ENCODE peak calls at places on chromosomes 7 and 10, in four cellular contexts. One of them, this sample, is unnamed.

GRCh38 chr7:2208712-2209111 is 24.0 kb downstream of the MAD1L1 start:
- DNase-seq in fibroblast of mammary gland: no peak
- DNase-seq in AG20443: no peak
- DNase-seq in naive thymus-derived CD8-positive, alpha-beta T cell: no peak
- DNase-seq in this sample: no peak

GRCh38 chr10:92729886-92730285 is 40.1 kb downstream of the HHEX start:
- DNase-seq in fibroblast of mammary gland: no peak
- DNase-seq in AG20443: no peak
- DNase-seq in naive thymus-derived CD8-positive, alpha-beta T cell: no peak
- DNase-seq in this sample: no peak

GRCh38 chr7:136000288-136000913 is 23.2 kb upstream of the MTPN start:
- DNase-seq in fibroblast of mammary gland: no peak
- DNase-seq in AG20443: no peak
- DNase-seq in naive thymus-derived CD8-positive, alpha-beta T cell: no peak
- DNase-seq in this sample: peak

GRCh38 chr7:18675579-18675978 is 180.0 kb downstream of the HDAC9 start:
- DNase-seq in fibroblast of mammary gland: no peak
- DNase-seq in AG20443: no peak
- DNase-seq in naive thymus-derived CD8-positive, alpha-beta T cell: no peak
- DNase-seq in this sample: no peak

GRCh38 chr10:14904316-14904732 is 25.7 kb downstream of the SUV39H2 start:
- DNase-seq in fibroblast of mammary gland: peak
- DNase-seq in AG20443: peak
- DNase-seq in naive thymus-derived CD8-positive, alpha-beta T cell: peak
- DNase-seq in this sample: peak

GRCh38 chr7:129258649-129259389 is 34.0 kb downstream of the AHCYL2 start:
- DNase-seq in fibroblast of mammary gland: no peak
- DNase-seq in AG20443: no peak
- DNase-seq in naive thymus-derived CD8-positive, alpha-beta T cell: no peak
- DNase-seq in this sample: no peak

GRCh38 chr7:2209146-2209960 is 23.4 kb downstream of the MAD1L1 start:
- DNase-seq in fibroblast of mammary gland: peak
- DNase-seq in AG20443: peak
- DNase-seq in naive thymus-derived CD8-positive, alpha-beta T cell: peak
- DNase-seq in this sample: peak

GRCh38 chr10:91185239-91185875 is 35.1 kb upstream of the PCGF5 start:
- DNase-seq in fibroblast of mammary gland: peak
- DNase-seq in AG20443: peak
- DNase-seq in naive thymus-derived CD8-positive, alpha-beta T cell: no peak
- DNase-seq in this sample: peak

GRCh38 chr10:9253121-9253520 is 1198.6 kb downstream of the GATA3 start:
- DNase-seq in fibroblast of mammary gland: peak
- DNase-seq in AG20443: no peak
- DNase-seq in naive thymus-derived CD8-positive, alpha-beta T cell: no peak
- DNase-seq in this sample: peak

GRCh38 chr10:35375091-35375765 is 38.9 kb downstream of the CCNY start:
- DNase-seq in fibroblast of mammary gland: peak
- DNase-seq in AG20443: no peak
- DNase-seq in naive thymus-derived CD8-positive, alpha-beta T cell: no peak
- DNase-seq in this sample: peak

GRCh38 chr10:18145652-18146051 is 5.4 kb downstream of the CACNB2 start:
- DNase-seq in fibroblast of mammary gland: peak
- DNase-seq in AG20443: peak
- DNase-seq in naive thymus-derived CD8-positive, alpha-beta T cell: no peak
- DNase-seq in this sample: peak

GRCh38 chr7:8154290-8154689 is 107.7 kb downstream of the ICA1 start:
- DNase-seq in fibroblast of mammary gland: no peak
- DNase-seq in AG20443: no peak
- DNase-seq in naive thymus-derived CD8-positive, alpha-beta T cell: no peak
- DNase-seq in this sample: no peak

GRCh38 chr10:109892087-109892486 is 31.2 kb downstream of the XPNPEP1 start:
- DNase-seq in fibroblast of mammary gland: no peak
- DNase-seq in AG20443: no peak
- DNase-seq in naive thymus-derived CD8-positive, alpha-beta T cell: no peak
- DNase-seq in this sample: no peak

GRCh38 chr10:49667991-49668390 is 11.5 kb upstream of the C10orf53 start:
- DNase-seq in fibroblast of mammary gland: no peak
- DNase-seq in AG20443: no peak
- DNase-seq in naive thymus-derived CD8-positive, alpha-beta T cell: no peak
- DNase-seq in this sample: no peak

GRCh38 chr7:77576856-77577255 is 39.8 kb downstream of the PTPN12 start:
- DNase-seq in fibroblast of mammary gland: no peak
- DNase-seq in AG20443: no peak
- DNase-seq in naive thymus-derived CD8-positive, alpha-beta T cell: no peak
- DNase-seq in this sample: no peak

GRCh38 chr7:17559388-17559787 is 260.9 kb downstream of the AHR start:
- DNase-seq in fibroblast of mammary gland: peak
- DNase-seq in AG20443: peak
- DNase-seq in naive thymus-derived CD8-positive, alpha-beta T cell: no peak
- DNase-seq in this sample: peak

GRCh38 chr7:157431951-157432540 is 95.2 kb downstream of the DNAJB6 start:
- DNase-seq in fibroblast of mammary gland: no peak
- DNase-seq in AG20443: no peak
- DNase-seq in naive thymus-derived CD8-positive, alpha-beta T cell: no peak
- DNase-seq in this sample: no peak

GRCh38 chr10:12843296-12843945 is 158.1 kb downstream of the CCDC3 start:
- DNase-seq in fibroblast of mammary gland: no peak
- DNase-seq in AG20443: no peak
- DNase-seq in naive thymus-derived CD8-positive, alpha-beta T cell: no peak
- DNase-seq in this sample: no peak

GRCh38 chr7:100088095-100088620 is 611 bp upstream of the COPS6 start:
- DNase-seq in fibroblast of mammary gland: no peak
- DNase-seq in AG20443: no peak
- DNase-seq in naive thymus-derived CD8-positive, alpha-beta T cell: no peak
- DNase-seq in this sample: no peak

GRCh38 chr10:49144021-49144720 is 10.3 kb upstream of the FAM170B start:
- DNase-seq in fibroblast of mammary gland: peak
- DNase-seq in AG20443: peak
- DNase-seq in naive thymus-derived CD8-positive, alpha-beta T cell: no peak
- DNase-seq in this sample: no peak

GRCh38 chr7:27123021-27123476 is 7.5 kb downstream of the HOXA4 start:
- DNase-seq in fibroblast of mammary gland: no peak
- DNase-seq in AG20443: no peak
- DNase-seq in naive thymus-derived CD8-positive, alpha-beta T cell: no peak
- DNase-seq in this sample: no peak

GRCh38 chr10:97683556-97684357 is 3.3 kb downstream of the AVPI1 start:
- DNase-seq in fibroblast of mammary gland: peak
- DNase-seq in AG20443: peak
- DNase-seq in naive thymus-derived CD8-positive, alpha-beta T cell: no peak
- DNase-seq in this sample: peak

GRCh38 chr10:11715815-11716494 is 26.2 kb upstream of the ECHDC3 start:
- DNase-seq in fibroblast of mammary gland: no peak
- DNase-seq in AG20443: no peak
- DNase-seq in naive thymus-derived CD8-positive, alpha-beta T cell: no peak
- DNase-seq in this sample: no peak

GRCh38 chr7:31811650-31812461 is 124.8 kb downstream of the PPP1R17 start:
- DNase-seq in fibroblast of mammary gland: peak
- DNase-seq in AG20443: peak
- DNase-seq in naive thymus-derived CD8-positive, alpha-beta T cell: no peak
- DNase-seq in this sample: peak

GRCh38 chr10:17512341-17513001 is 58.1 kb upstream of the ST8SIA6 start:
- DNase-seq in fibroblast of mammary gland: peak
- DNase-seq in AG20443: peak
- DNase-seq in naive thymus-derived CD8-positive, alpha-beta T cell: no peak
- DNase-seq in this sample: peak

This sample was measured in iris pigment epithelial cell.